ENCODE peak calls at places on chromosomes 12 and 14, in ten cellular contexts. One of them, this sample, is unnamed.

GRCh38 chr12:122437656-122438121 is 15.2 kb upstream of the CLIP1 start:
- DNase-seq in stimulated activated CD8-positive, alpha-beta memory T cell treated with anti-CD3 and anti-CD28 coated beads, Interleukin-4, amount 100 ng/mL, for 48 hours: no peak
- DNase-seq in GM06990: no peak
- DNase-seq in EL: peak
- DNase-seq in AG10803: peak
- DNase-seq in activated CD4-positive, alpha-beta T cell treated with anti-CD3 and anti-CD28 coated beads for 4 hours: no peak
- DNase-seq in body of pancreas: peak
- DNase-seq in foreskin keratinocyte: no peak
- DNase-seq in HTR-8/SVneo: no peak
- DNase-seq in NCI-H510A treated with DMSO at 0.1 percent for 48 hours: no peak
- DNase-seq in this sample: no peak

GRCh38 chr14:66087231-66087630 is 398.9 kb upstream of the CCDC196 start:
- DNase-seq in stimulated activated CD8-positive, alpha-beta memory T cell treated with anti-CD3 and anti-CD28 coated beads, Interleukin-4, amount 100 ng/mL, for 48 hours: no peak
- DNase-seq in GM06990: no peak
- DNase-seq in EL: peak
- DNase-seq in AG10803: peak
- DNase-seq in activated CD4-positive, alpha-beta T cell treated with anti-CD3 and anti-CD28 coated beads for 4 hours: no peak
- DNase-seq in body of pancreas: no peak
- DNase-seq in foreskin keratinocyte: no peak
- DNase-seq in HTR-8/SVneo: no peak
- DNase-seq in NCI-H510A treated with DMSO at 0.1 percent for 48 hours: no peak
- DNase-seq in this sample: no peak

GRCh38 chr12:22527999-22528398 is 16.3 kb downstream of the C2CD5 start:
- DNase-seq in stimulated activated CD8-positive, alpha-beta memory T cell treated with anti-CD3 and anti-CD28 coated beads, Interleukin-4, amount 100 ng/mL, for 48 hours: no peak
- DNase-seq in GM06990: no peak
- DNase-seq in EL: peak
- DNase-seq in AG10803: peak
- DNase-seq in activated CD4-positive, alpha-beta T cell treated with anti-CD3 and anti-CD28 coated beads for 4 hours: no peak
- DNase-seq in body of pancreas: no peak
- DNase-seq in foreskin keratinocyte: no peak
- DNase-seq in HTR-8/SVneo: peak
- DNase-seq in NCI-H510A treated with DMSO at 0.1 percent for 48 hours: no peak
- DNase-seq in this sample: no peak

GRCh38 chr12:108327621-108328371 is 11.3 kb downstream of the CMKLR1 start:
- DNase-seq in stimulated activated CD8-positive, alpha-beta memory T cell treated with anti-CD3 and anti-CD28 coated beads, Interleukin-4, amount 100 ng/mL, for 48 hours: no peak
- DNase-seq in GM06990: no peak
- DNase-seq in EL: no peak
- DNase-seq in AG10803: no peak
- DNase-seq in activated CD4-positive, alpha-beta T cell treated with anti-CD3 and anti-CD28 coated beads for 4 hours: no peak
- DNase-seq in body of pancreas: no peak
- DNase-seq in foreskin keratinocyte: no peak
- DNase-seq in HTR-8/SVneo: no peak
- DNase-seq in NCI-H510A treated with DMSO at 0.1 percent for 48 hours: no peak
- DNase-seq in this sample: no peak

GRCh38 chr14:100621806-100622205 is 34.6 kb upstream of the BEGAIN start:
- DNase-seq in stimulated activated CD8-positive, alpha-beta memory T cell treated with anti-CD3 and anti-CD28 coated beads, Interleukin-4, amount 100 ng/mL, for 48 hours: no peak
- DNase-seq in GM06990: no peak
- DNase-seq in EL: no peak
- DNase-seq in AG10803: no peak
- DNase-seq in activated CD4-positive, alpha-beta T cell treated with anti-CD3 and anti-CD28 coated beads for 4 hours: no peak
- DNase-seq in body of pancreas: no peak
- DNase-seq in foreskin keratinocyte: no peak
- DNase-seq in HTR-8/SVneo: no peak
- DNase-seq in NCI-H510A treated with DMSO at 0.1 percent for 48 hours: no peak
- DNase-seq in this sample: no peak

GRCh38 chr14:93049867-93050331 is 65.8 kb downstream of the ITPK1 start:
- DNase-seq in stimulated activated CD8-positive, alpha-beta memory T cell treated with anti-CD3 and anti-CD28 coated beads, Interleukin-4, amount 100 ng/mL, for 48 hours: no peak
- DNase-seq in GM06990: no peak
- DNase-seq in EL: no peak
- DNase-seq in AG10803: no peak
- DNase-seq in activated CD4-positive, alpha-beta T cell treated with anti-CD3 and anti-CD28 coated beads for 4 hours: no peak
- DNase-seq in body of pancreas: no peak
- DNase-seq in foreskin keratinocyte: no peak
- DNase-seq in HTR-8/SVneo: no peak
- DNase-seq in NCI-H510A treated with DMSO at 0.1 percent for 48 hours: no peak
- DNase-seq in this sample: no peak

GRCh38 chr14:31508140-31508539 is 20.3 kb upstream of the GPR33 start:
- DNase-seq in stimulated activated CD8-positive, alpha-beta memory T cell treated with anti-CD3 and anti-CD28 coated beads, Interleukin-4, amount 100 ng/mL, for 48 hours: no peak
- DNase-seq in GM06990: no peak
- DNase-seq in EL: no peak
- DNase-seq in AG10803: no peak
- DNase-seq in activated CD4-positive, alpha-beta T cell treated with anti-CD3 and anti-CD28 coated beads for 4 hours: no peak
- DNase-seq in body of pancreas: no peak
- DNase-seq in foreskin keratinocyte: no peak
- DNase-seq in HTR-8/SVneo: no peak
- DNase-seq in NCI-H510A treated with DMSO at 0.1 percent for 48 hours: no peak
- DNase-seq in this sample: no peak

GRCh38 chr14:65044596-65044959 is 57.7 kb downstream of the MAX start:
- DNase-seq in stimulated activated CD8-positive, alpha-beta memory T cell treated with anti-CD3 and anti-CD28 coated beads, Interleukin-4, amount 100 ng/mL, for 48 hours: no peak
- DNase-seq in GM06990: no peak
- DNase-seq in EL: no peak
- DNase-seq in AG10803: no peak
- DNase-seq in activated CD4-positive, alpha-beta T cell treated with anti-CD3 and anti-CD28 coated beads for 4 hours: no peak
- DNase-seq in body of pancreas: no peak
- DNase-seq in foreskin keratinocyte: no peak
- DNase-seq in HTR-8/SVneo: no peak
- DNase-seq in NCI-H510A treated with DMSO at 0.1 percent for 48 hours: no peak
- DNase-seq in this sample: no peak

GRCh38 chr14:63361790-63362189 is 43.1 kb upstream of the GPHB5 start:
- DNase-seq in stimulated activated CD8-positive, alpha-beta memory T cell treated with anti-CD3 and anti-CD28 coated beads, Interleukin-4, amount 100 ng/mL, for 48 hours: no peak
- DNase-seq in GM06990: no peak
- DNase-seq in EL: no peak
- DNase-seq in AG10803: no peak
- DNase-seq in activated CD4-positive, alpha-beta T cell treated with anti-CD3 and anti-CD28 coated beads for 4 hours: no peak
- DNase-seq in body of pancreas: no peak
- DNase-seq in foreskin keratinocyte: no peak
- DNase-seq in HTR-8/SVneo: no peak
- DNase-seq in NCI-H510A treated with DMSO at 0.1 percent for 48 hours: no peak
- DNase-seq in this sample: no peak

GRCh38 chr12:106950591-106950990 is 5.1 kb upstream of the TMEM263 start:
- DNase-seq in stimulated activated CD8-positive, alpha-beta memory T cell treated with anti-CD3 and anti-CD28 coated beads, Interleukin-4, amount 100 ng/mL, for 48 hours: no peak
- DNase-seq in GM06990: no peak
- DNase-seq in EL: no peak
- DNase-seq in AG10803: no peak
- DNase-seq in activated CD4-positive, alpha-beta T cell treated with anti-CD3 and anti-CD28 coated beads for 4 hours: no peak
- DNase-seq in body of pancreas: no peak
- DNase-seq in foreskin keratinocyte: no peak
- DNase-seq in HTR-8/SVneo: no peak
- DNase-seq in NCI-H510A treated with DMSO at 0.1 percent for 48 hours: no peak
- DNase-seq in this sample: no peak

GRCh38 chr12:119115296-119115905 is 63.3 kb upstream of the HSPB8 start:
- DNase-seq in stimulated activated CD8-positive, alpha-beta memory T cell treated with anti-CD3 and anti-CD28 coated beads, Interleukin-4, amount 100 ng/mL, for 48 hours: peak
- DNase-seq in GM06990: no peak
- DNase-seq in EL: peak
- DNase-seq in AG10803: peak
- DNase-seq in activated CD4-positive, alpha-beta T cell treated with anti-CD3 and anti-CD28 coated beads for 4 hours: peak
- DNase-seq in body of pancreas: peak
- DNase-seq in foreskin keratinocyte: no peak
- DNase-seq in HTR-8/SVneo: peak
- DNase-seq in NCI-H510A treated with DMSO at 0.1 percent for 48 hours: peak
- DNase-seq in this sample: peak

GRCh38 chr12:113244015-113244983 is 23.0 kb downstream of the TPCN1 start:
- DNase-seq in stimulated activated CD8-positive, alpha-beta memory T cell treated with anti-CD3 and anti-CD28 coated beads, Interleukin-4, amount 100 ng/mL, for 48 hours: no peak
- DNase-seq in GM06990: no peak
- DNase-seq in EL: no peak
- DNase-seq in AG10803: no peak
- DNase-seq in activated CD4-positive, alpha-beta T cell treated with anti-CD3 and anti-CD28 coated beads for 4 hours: no peak
- DNase-seq in body of pancreas: peak
- DNase-seq in foreskin keratinocyte: no peak
- DNase-seq in HTR-8/SVneo: no peak
- DNase-seq in NCI-H510A treated with DMSO at 0.1 percent for 48 hours: no peak
- DNase-seq in this sample: no peak

GRCh38 chr12:92278378-92278828 is 132.8 kb upstream of the BTG1 start:
- DNase-seq in stimulated activated CD8-positive, alpha-beta memory T cell treated with anti-CD3 and anti-CD28 coated beads, Interleukin-4, amount 100 ng/mL, for 48 hours: no peak
- DNase-seq in GM06990: no peak
- DNase-seq in EL: no peak
- DNase-seq in AG10803: peak
- DNase-seq in activated CD4-positive, alpha-beta T cell treated with anti-CD3 and anti-CD28 coated beads for 4 hours: no peak
- DNase-seq in body of pancreas: no peak
- DNase-seq in foreskin keratinocyte: no peak
- DNase-seq in HTR-8/SVneo: no peak
- DNase-seq in NCI-H510A treated with DMSO at 0.1 percent for 48 hours: no peak
- DNase-seq in this sample: no peak

GRCh38 chr12:74317078-74317581 is 220.5 kb upstream of the ATXN7L3B start:
- DNase-seq in stimulated activated CD8-positive, alpha-beta memory T cell treated with anti-CD3 and anti-CD28 coated beads, Interleukin-4, amount 100 ng/mL, for 48 hours: no peak
- DNase-seq in GM06990: no peak
- DNase-seq in EL: no peak
- DNase-seq in AG10803: no peak
- DNase-seq in activated CD4-positive, alpha-beta T cell treated with anti-CD3 and anti-CD28 coated beads for 4 hours: no peak
- DNase-seq in body of pancreas: peak
- DNase-seq in foreskin keratinocyte: no peak
- DNase-seq in HTR-8/SVneo: peak
- DNase-seq in NCI-H510A treated with DMSO at 0.1 percent for 48 hours: peak
- DNase-seq in this sample: no peak

This sample was measured in HepG2.